ENCODE peak calls at places on chromosomes 2 and 18, in eight cellular contexts. H, L, K, X, B, E, F and U are unnamed samples.

GRCh38 chr2:146853741-146854444 is 990.9 kb upstream of the ACVR2A start:
- DNase-seq in L (no peak), F (no peak), E (no peak), H (no peak), K (no peak), B (no peak), X (peak; percentile 95), U (no peak)

GRCh38 chr2:56170536-56170935 is 13.3 kb upstream of the CCDC85A start:
- DNase-seq in E (no peak), L (no peak), F (no peak), H (no peak), K (no peak), B (no peak), X (no peak), U (no peak)

GRCh38 chr2:3001595-3002184 is 375.9 kb downstream of the EIPR1 start:
- DNase-seq in L (no peak), B (no peak), H (no peak), E (no peak), F (peak; percentile 5), X (peak; percentile 37), K (no peak), U (no peak)

GRCh38 chr2:217055624-217056023 is 195.8 kb upstream of the TNP1 start:
- DNase-seq in X (no peak), K (no peak), H (no peak), B (no peak), E (no peak), L (no peak), F (no peak), U (no peak)

GRCh38 chr2:127014630-127015029 is 92.3 kb downstream of the BIN1 start:
- DNase-seq in X (no peak), E (no peak), H (peak; percentile 74), L (no peak), F (no peak), B (no peak), K (no peak), U (peak; percentile 80)

GRCh38 chr2:119939915-119940314 is 73.0 kb upstream of the EPB41L5 start:
- DNase-seq in E (no peak), F (no peak), L (no peak), H (no peak), X (no peak), B (no peak), K (no peak), U (no peak)

GRCh38 chr2:5689790-5690189 is 2.4 kb upstream of the SOX11 start:
- DNase-seq in X (peak; percentile 15), L (no peak), F (no peak), E (no peak), H (no peak), B (no peak), K (no peak), U (no peak)

GRCh38 chr2:15654727-15655073 is 63.0 kb downstream of the DDX1 start:
- DNase-seq in B (no peak), E (no peak), F (no peak), L (no peak), X (no peak), K (no peak), H (no peak), U (no peak)

GRCh38 chr2:126227250-126227649 is 428.7 kb upstream of the GYPC start:
- DNase-seq in B (no peak), H (no peak), X (peak; percentile 44), E (no peak), K (no peak), F (no peak), L (no peak), U (no peak)

GRCh38 chr2:54579682-54580349 is 123.7 kb downstream of the SPTBN1 start:
- DNase-seq in B (peak; percentile 30), H (no peak), E (no peak), F (peak; percentile 52), K (no peak), L (no peak), X (no peak), U (no peak)

GRCh38 chr18:56200381-56200831 is 438.0 kb downstream of the TXNL1 start:
- DNase-seq in L (no peak), F (no peak), K (no peak), H (no peak), X (peak; percentile 11), E (no peak), B (no peak), U (peak; percentile 15)

GRCh38 chr2:70087703-70088507 is 628 bp downstream of the PCBP1 start:
- DNase-seq in L (no peak), F (no peak), B (peak; percentile 77), X (peak; percentile 73), H (no peak), K (peak; percentile 65), E (peak; percentile 68), U (no peak)

GRCh38 chr2:112625474-112626114 is 20.1 kb upstream of the SLC20A1 start:
- DNase-seq in F (no peak), H (no peak), X (no peak), K (no peak), E (no peak), B (peak; percentile 21), L (no peak), U (no peak)

GRCh38 chr2:158997037-158997785 is 28.8 kb downstream of the TANC1 start:
- DNase-seq in L (no peak), H (no peak), X (no peak), F (no peak), E (no peak), B (no peak), K (no peak), U (no peak)

GRCh38 chr2:45114221-45114955 is 105.1 kb upstream of the SIX2 start:
- DNase-seq in B (no peak), H (no peak), K (no peak), E (no peak), F (no peak), X (no peak), L (no peak), U (no peak)

GRCh38 chr2:235536711-235537110 is 42.9 kb downstream of the AGAP1 start:
- DNase-seq in B (no peak), E (no peak), K (no peak), F (no peak), H (no peak), X (no peak), L (no peak), U (no peak)

GRCh38 chr18:45753251-45753650 is 29.3 kb downstream of the SLC14A1 start:
- DNase-seq in L (no peak), K (no peak), E (no peak), H (no peak), X (no peak), B (no peak), F (no peak), U (no peak)

GRCh38 chr18:62437520-62438329 is 85.1 kb upstream of the ZCCHC2 start:
- DNase-seq in X (no peak), L (no peak), F (no peak), K (peak; percentile 39), H (no peak), B (no peak), E (no peak), U (no peak)

GRCh38 chr18:34809697-34810096 is 99.6 kb downstream of the DTNA start:
- DNase-seq in K (peak; percentile 6), L (peak; percentile 41), H (peak; percentile 2), B (no peak), X (peak; percentile 86), F (no peak), E (no peak), U (no peak)

GRCh38 chr2:74760875-74761630 is 72.9 kb upstream of the HK2 start:
- DNase-seq in X (no peak), K (no peak), H (no peak), L (no peak), B (no peak), E (no peak), F (no peak), U (no peak)

GRCh38 chr2:108605947-108606346 is 71.7 kb downstream of the LIMS1 start:
- DNase-seq in X (no peak), K (no peak), F (no peak), B (no peak), H (no peak), E (no peak), L (no peak), U (no peak)

GRCh38 chr2:171309727-171310265 is 124.0 kb downstream of the METTL8 start:
- DNase-seq in H (no peak), E (no peak), X (no peak), F (no peak), B (no peak), L (no peak), K (no peak), U (no peak)

GRCh38 chr2:123502926-123503325 is 522.2 kb upstream of the CNTNAP5 start:
- DNase-seq in K (no peak), E (no peak), B (no peak), L (no peak), H (no peak), F (no peak), X (no peak), U (no peak)

GRCh38 chr2:224802407-224802806 is 86.2 kb upstream of the CCDC195 start:
- DNase-seq in L (no peak), K (no peak), E (no peak), X (peak; percentile 89), H (no peak), F (no peak), B (peak; percentile 61), U (peak; percentile 15)

GRCh38 chr2:191625016-191625415 is 52.9 kb upstream of the NABP1 start:
- DNase-seq in B (no peak), E (no peak), L (no peak), H (no peak), K (peak; percentile 10), X (no peak), F (no peak), U (no peak)

GRCh38 chr2:208072250-208072892 is 47.0 kb upstream of the PLEKHM3 start:
- DNase-seq in X (peak; percentile 74), H (peak; percentile 35), B (peak; percentile 87), K (peak; percentile 71), E (peak; percentile 32), F (peak; percentile 48), L (peak; percentile 36), U (no peak)

GRCh38 chr18:48594725-48595124 is 55.9 kb downstream of the CTIF start:
- DNase-seq in F (no peak), B (no peak), X (no peak), L (no peak), E (no peak), H (no peak), K (no peak), U (no peak)

GRCh38 chr2:177030391-177031000 is 182.1 kb upstream of the HNRNPA3 start:
- DNase-seq in B (peak; percentile 63), K (peak; percentile 57), H (no peak), L (no peak), X (no peak), F (no peak), E (peak; percentile 61), U (no peak)

GRCh38 chr2:69149631-69150215 is 136.7 kb downstream of the ANTXR1 start:
- DNase-seq in X (peak; percentile 95), K (peak; percentile 44), B (peak; percentile 96), L (no peak), E (no peak), H (no peak), F (no peak), U (no peak)

GRCh38 chr18:3855961-3856360 is 406.0 kb downstream of the TGIF1 start:
- DNase-seq in B (no peak), X (no peak), H (no peak), K (no peak), F (no peak), L (no peak), E (no peak), U (no peak)

GRCh38 chr2:69797235-69797634 is 32.2 kb upstream of the GMCL1 start:
- DNase-seq in L (no peak), F (no peak), B (no peak), K (no peak), E (no peak), H (no peak), X (no peak), U (no peak)

GRCh38 chr18:27887711-27888495 is 289.0 kb downstream of the CDH2 start:
- DNase-seq in B (no peak), E (no peak), K (no peak), X (no peak), H (no peak), F (no peak), L (no peak), U (no peak)